ENCODE peak calls at places on chromosome 1, in four cellular contexts. A is activated gamma-delta T cell treated with anti-CD3 and anti-CD28 coated beads, Interleukin-2, amount 50 U/mL, for 16 hours; C is fibroblast of the conjunctiva; Y is anterior cingulate cortex. T is an unnamed sample.

GRCh38 chr1:53408013-53408754 is 51.0 kb upstream of the DMRTB1 start:
- DNase-seq in Y (no peak), C (no peak), A (no peak), T (no peak)

GRCh38 chr1:244548558-244549115 is 87.6 kb downstream of the CATSPERE start:
- DNase-seq in A (no peak), Y (no peak), C (no peak), T (no peak)

GRCh38 chr1:118333601-118334241 is 148.7 kb upstream of the SPAG17 start:
- DNase-seq in A (no peak), Y (no peak), C (no peak), T (no peak)

GRCh38 chr1:39081266-39082139 is 55.4 kb downstream of the NDUFS5 start:
- DNase-seq in C (no peak), Y (no peak), A (no peak), T (no peak)

GRCh38 chr1:109771712-109772657 is 8.3 kb upstream of the EPS8L3 start:
- DNase-seq in A (no peak), C (no peak), Y (no peak), T (no peak)

GRCh38 chr1:235648407-235648907 is 1.1 kb downstream of the GNG4 start:
- DNase-seq in A (no peak), C (no peak), Y (no peak), T (no peak)

GRCh38 chr1:41434748-41435449 is 49.6 kb downstream of the EDN2 start:
- DNase-seq in A (no peak), C (no peak), Y (no peak), T (no peak)

GRCh38 chr1:92583821-92584760 is 97.4 kb upstream of the GFI1 start:
- DNase-seq in A (no peak), C (no peak), Y (no peak), T (peak)

GRCh38 chr1:14817223-14818170 is 219.0 kb downstream of the KAZN start:
- DNase-seq in C (no peak), Y (no peak), A (no peak), T (no peak)

GRCh38 chr1:162230096-162230495 is 146.6 kb downstream of the SPATA46 start:
- DNase-seq in Y (no peak), C (no peak), A (no peak), T (no peak)

GRCh38 chr1:81827942-81828341 is 27.2 kb downstream of the ADGRL2 start:
- DNase-seq in A (no peak), Y (no peak), C (no peak), T (no peak)

GRCh38 chr1:84145051-84145450 is 980 bp downstream of the PRKACB start:
- DNase-seq in C (no peak), A (no peak), Y (no peak), T (no peak)

GRCh38 chr1:70101774-70102173 is 103.6 kb downstream of the LRRC40 start:
- DNase-seq in Y (no peak), C (no peak), A (no peak), T (no peak)

GRCh38 chr1:201399352-201400126 is 415 bp upstream of the LAD1 start:
- DNase-seq in Y (no peak), A (no peak), C (no peak), T (no peak)

GRCh38 chr1:37999434-38000232 is 5.7 kb downstream of the FHL3 start:
- DNase-seq in C (no peak), Y (no peak), A (no peak), T (peak)

GRCh38 chr1:185650602-185651230 is 83.5 kb upstream of the HMCN1 start:
- DNase-seq in C (no peak), Y (no peak), A (no peak), T (no peak)

GRCh38 chr1:18764362-18764761 is 95.1 kb downstream of the TAS1R2 start:
- DNase-seq in C (no peak), A (no peak), Y (no peak), T (no peak)

GRCh38 chr1:6423321-6423999 is 1.1 kb upstream of the ESPN start:
- DNase-seq in A (peak), Y (no peak), C (no peak), T (peak)

GRCh38 chr1:246836647-246837046 is 95.1 kb downstream of the AHCTF1 start:
- DNase-seq in C (peak), A (no peak), Y (no peak), T (no peak)

GRCh38 chr1:228490120-228491078 is 3.2 kb downstream of the RNF187 start:
- DNase-seq in A (no peak), Y (no peak), C (peak), T (no peak)

GRCh38 chr1:62437273-62437945 is 560 bp downstream of the USP1 start:
- DNase-seq in C (no peak), A (no peak), Y (no peak), T (no peak)

GRCh38 chr1:46077669-46078068 is 54.8 kb downstream of the PIK3R3 start:
- DNase-seq in A (no peak), C (peak), Y (no peak), T (no peak)

GRCh38 chr1:159889821-159890252 is 10.1 kb downstream of the CFAP45 start:
- DNase-seq in A (no peak), Y (no peak), C (peak), T (peak)

GRCh38 chr1:46535063-46535462 is 16.4 kb downstream of the KNCN start:
- DNase-seq in C (no peak), Y (no peak), A (no peak), T (peak)

GRCh38 chr1:27341525-27342252 is at the start of gene SYTL1:
- DNase-seq in Y (no peak), C (no peak), A (peak), T (peak)

GRCh38 chr1:50747394-50747793 is 212.7 kb downstream of the FAF1 start:
- DNase-seq in A (no peak), C (no peak), Y (no peak), T (no peak)

GRCh38 chr1:92291372-92291999 is 7.3 kb downstream of the GLMN start:
- DNase-seq in Y (no peak), C (peak), A (no peak), T (peak)

GRCh38 chr1:53286950-53287349 is 40.9 kb downstream of the LRP8 start:
- DNase-seq in Y (no peak), C (no peak), A (no peak), T (no peak)

GRCh38 chr1:15243275-15244043 is 3.6 kb upstream of the FHAD1 start:
- DNase-seq in Y (no peak), A (no peak), C (no peak), T (no peak)

GRCh38 chr1:205313681-205314308 is 7.8 kb downstream of the NUAK2 start:
- DNase-seq in Y (peak), C (peak), A (no peak), T (no peak)

GRCh38 chr1:153771241-153771640 is 4.0 kb upstream of the SLC27A3 start:
- DNase-seq in A (no peak), Y (no peak), C (no peak), T (no peak)

GRCh38 chr1:75953461-75953860 is 21.3 kb upstream of the ASB17 start:
- DNase-seq in Y (no peak), A (no peak), C (no peak), T (peak)

GRCh38 chr1:70112838-70113237 is 92.5 kb downstream of the LRRC40 start:
- DNase-seq in Y (no peak), C (no peak), A (no peak), T (no peak)

GRCh38 chr1:208089971-208090755 is 154.0 kb downstream of the PLXNA2 start:
- DNase-seq in A (no peak), C (peak), Y (peak), T (no peak)

GRCh38 chr1:200670215-200671118 is 760 bp upstream of the DDX59 start:
- DNase-seq in A (no peak), C (peak), Y (no peak), T (peak)